ENCODE peak calls at places on chromosomes 12 and 14, in ten cellular contexts. I is upper lobe of right lung; M is fibroblast of mammary gland; J is activated effector memory CD4-positive, alpha-beta T cell treated with anti-CD3 and anti-CD28 coated beads, Interleukin-2, amount 50 U/mL, for 16 hours; D is RWPE1; G is kidney epithelial cell; C is H7; Y is ACHN; B is hepatic stellate cell; N is stimulated activated CD4-positive, alpha-beta T cell treated with anti-CD3 and anti-CD28 coated beads, TNF-alpha, amount 100 ng/mL, for 48 hours. T is an unnamed sample.

GRCh38 chr12:82608706-82609105 is 78.0 kb upstream of the TMTC2 start:
- DNase-seq in I (no peak), M (peak), J (no peak), D (peak), G (no peak), C (no peak), Y (peak), B (no peak), N (no peak), T (no peak)

GRCh38 chr12:79374543-79374942 is 316.2 kb downstream of the PAWR start:
- DNase-seq in I (no peak), M (no peak), J (no peak), D (peak), G (no peak), C (no peak), Y (no peak), B (no peak), N (no peak), T (no peak)

GRCh38 chr14:67863223-67863622 is 43.6 kb downstream of the RAD51B start:
- DNase-seq in I (no peak), M (no peak), J (no peak), D (peak), G (peak), C (no peak), Y (no peak), B (no peak), N (no peak), T (no peak)

GRCh38 chr12:54959291-54960018 is 25.1 kb downstream of the TESPA1 start:
- DNase-seq in I (no peak), M (peak), J (no peak), D (no peak), G (no peak), C (no peak), Y (no peak), B (no peak), N (no peak), T (no peak)

GRCh38 chr12:56987551-56988053 is 18.7 kb downstream of the ZBTB39 start:
- DNase-seq in I (peak), M (peak), J (peak), D (peak), G (no peak), C (peak), Y (peak), B (peak), N (peak), T (peak)

GRCh38 chr12:111298583-111299436 is 70.1 kb downstream of the PHETA1 start:
- DNase-seq in I (no peak), M (peak), J (peak), D (peak), G (peak), C (peak), Y (peak), B (peak), N (peak), T (peak)

GRCh38 chr12:87086118-87086891 is 830.1 kb upstream of the MGAT4C start:
- DNase-seq in I (no peak), M (peak), J (no peak), D (no peak), G (no peak), C (no peak), Y (no peak), B (no peak), N (no peak), T (no peak)

GRCh38 chr12:4134434-4134762 is 139.2 kb upstream of the CCND2 start:
- DNase-seq in I (no peak), M (no peak), J (no peak), D (no peak), G (no peak), C (peak), Y (no peak), B (no peak), N (no peak), T (no peak)

GRCh38 chr14:69335421-69335820 is 62.7 kb downstream of the ERH start:
- DNase-seq in I (no peak), M (no peak), J (no peak), D (no peak), G (peak), C (no peak), Y (no peak), B (no peak), N (no peak), T (peak)

GRCh38 chr14:105383083-105383730 is 15.1 kb upstream of the TEX22 start:
- DNase-seq in I (no peak), M (no peak), J (no peak), D (no peak), G (no peak), C (no peak), Y (no peak), B (no peak), N (no peak), T (no peak)

GRCh38 chr14:90517431-90517841 is 120.6 kb downstream of the CALM1 start:
- DNase-seq in I (no peak), M (no peak), J (no peak), D (no peak), G (no peak), C (no peak), Y (no peak), B (no peak), N (no peak), T (peak)

GRCh38 chr14:44988694-44989093 is 26.7 kb downstream of the TOGARAM1 start:
- DNase-seq in I (no peak), M (no peak), J (no peak), D (no peak), G (no peak), C (no peak), Y (no peak), B (no peak), N (no peak), T (no peak)

GRCh38 chr12:102234599-102234998 is 37.0 kb upstream of the PMCH start:
- DNase-seq in I (no peak), M (peak), J (no peak), D (no peak), G (no peak), C (no peak), Y (no peak), B (no peak), N (no peak), T (no peak)

GRCh38 chr14:103391048-103391447 is 5.8 kb downstream of the MARK3 start:
- DNase-seq in I (no peak), M (peak), J (peak), D (peak), G (no peak), C (peak), Y (peak), B (peak), N (no peak), T (peak)

GRCh38 chr12:112179936-112180335 is 54.6 kb downstream of the TRAFD1 start:
- DNase-seq in I (no peak), M (no peak), J (no peak), D (no peak), G (no peak), C (peak), Y (no peak), B (no peak), N (no peak), T (no peak)

GRCh38 chr12:2168808-2169207 is 116.0 kb downstream of the CACNA1C start:
- DNase-seq in I (no peak), M (peak), J (no peak), D (peak), G (peak), C (no peak), Y (peak), B (no peak), N (no peak), T (no peak)

GRCh38 chr12:60872850-60873713 is 1277.3 kb downstream of the SLC16A7 start:
- DNase-seq in I (no peak), M (no peak), J (no peak), D (no peak), G (no peak), C (no peak), Y (no peak), B (no peak), N (no peak), T (no peak)

GRCh38 chr14:20799955-20800544 is 2.6 kb downstream of the RNASE1 start:
- DNase-seq in I (peak), M (no peak), J (no peak), D (no peak), G (no peak), C (no peak), Y (no peak), B (no peak), N (no peak), T (peak)

GRCh38 chr12:49547090-49547690 is 8.4 kb downstream of the KCNH3 start:
- DNase-seq in I (no peak), M (no peak), J (peak), D (peak), G (no peak), C (peak), Y (no peak), B (no peak), N (no peak), T (no peak)

GRCh38 chr12:2119266-2119665 is 66.5 kb downstream of the CACNA1C start:
- DNase-seq in I (peak), M (no peak), J (no peak), D (no peak), G (no peak), C (no peak), Y (no peak), B (no peak), N (no peak), T (no peak)

GRCh38 chr14:64234877-64235651 is 59.1 kb downstream of the ESR2 start:
- DNase-seq in I (no peak), M (peak), J (no peak), D (peak), G (peak), C (no peak), Y (peak), B (peak), N (no peak), T (no peak)

GRCh38 chr12:22228022-22228875 is 106.3 kb downstream of the ST8SIA1 start:
- DNase-seq in I (no peak), M (peak), J (no peak), D (no peak), G (no peak), C (no peak), Y (no peak), B (peak), N (no peak), T (peak)

GRCh38 chr14:64873506-64874220 is 6.0 kb downstream of the SPTB start:
- DNase-seq in I (no peak), M (no peak), J (no peak), D (no peak), G (no peak), C (no peak), Y (no peak), B (no peak), N (no peak), T (no peak)

GRCh38 chr14:73149753-73150152 is 13.4 kb downstream of the PSEN1 start:
- DNase-seq in I (no peak), M (no peak), J (no peak), D (no peak), G (no peak), C (no peak), Y (no peak), B (no peak), N (no peak), T (no peak)

GRCh38 chr14:100469632-100470522 is 117.3 kb downstream of the BEGAIN start:
- DNase-seq in I (no peak), M (no peak), J (no peak), D (no peak), G (no peak), C (no peak), Y (no peak), B (no peak), N (no peak), T (no peak)

GRCh38 chr14:92848941-92849340 is 54.8 kb downstream of the GOLGA5 start:
- DNase-seq in I (no peak), M (no peak), J (no peak), D (no peak), G (no peak), C (no peak), Y (no peak), B (no peak), N (no peak), T (no peak)

GRCh38 chr12:111446044-111446581 is 40.4 kb downstream of the SH2B3 start:
- DNase-seq in I (no peak), M (peak), J (peak), D (no peak), G (no peak), C (peak), Y (no peak), B (no peak), N (no peak), T (no peak)

GRCh38 chr14:23681337-23681736 is 45.2 kb downstream of the DHRS2 start:
- DNase-seq in I (no peak), M (no peak), J (no peak), D (no peak), G (no peak), C (no peak), Y (no peak), B (no peak), N (no peak), T (no peak)

GRCh38 chr12:122306407-122306806 is 40.1 kb upstream of the VPS33A start:
- DNase-seq in I (no peak), M (no peak), J (no peak), D (no peak), G (no peak), C (peak), Y (no peak), B (no peak), N (no peak), T (no peak)

GRCh38 chr12:13024151-13024946 is 19.8 kb upstream of the FAM234B start:
- DNase-seq in I (no peak), M (peak), J (no peak), D (no peak), G (no peak), C (peak), Y (peak), B (peak), N (no peak), T (peak)

GRCh38 chr14:94646481-94646880 is 34.3 kb downstream of the SERPINA3 start:
- DNase-seq in I (no peak), M (peak), J (no peak), D (no peak), G (no peak), C (no peak), Y (no peak), B (peak), N (no peak), T (peak)

T was measured in Ammon's horn.